ENCODE peak calls at places on chromosome 13, in five cellular contexts. One of them, this sample, is unnamed.

GRCh38 chr13:65597839-65598818 is 1632.0 kb downstream of the PCDH9 start:
- DNase-seq in IMR-90: peak; percentile 63
- DNase-seq in HFF-Myc: no peak
- DNase-seq in HTR-8/SVneo: no peak
- DNase-seq in aorta: no peak
- DNase-seq in this sample: no peak

GRCh38 chr13:65789815-65790214 is 1440.3 kb downstream of the PCDH9 start:
- DNase-seq in IMR-90: peak; percentile 59
- DNase-seq in HFF-Myc: no peak
- DNase-seq in HTR-8/SVneo: peak; percentile 1
- DNase-seq in aorta: no peak
- DNase-seq in this sample: no peak

GRCh38 chr13:100751826-100752225 is 77.2 kb upstream of the TMTC4 start:
- DNase-seq in IMR-90: no peak
- DNase-seq in HFF-Myc: no peak
- DNase-seq in HTR-8/SVneo: no peak
- DNase-seq in aorta: no peak
- DNase-seq in this sample: no peak

GRCh38 chr13:26946675-26947342 is 186.2 kb upstream of the GPR12 start:
- DNase-seq in IMR-90: peak; percentile 73
- DNase-seq in HFF-Myc: peak; percentile 14
- DNase-seq in HTR-8/SVneo: peak; percentile 57
- DNase-seq in aorta: no peak
- DNase-seq in this sample: no peak

GRCh38 chr13:73767747-73768315 is 366.4 kb downstream of the KLF12 start:
- DNase-seq in IMR-90: no peak
- DNase-seq in HFF-Myc: no peak
- DNase-seq in HTR-8/SVneo: no peak
- DNase-seq in aorta: no peak
- DNase-seq in this sample: no peak

GRCh38 chr13:34294483-34295129 is 476.7 kb downstream of the RFC3 start:
- DNase-seq in IMR-90: no peak
- DNase-seq in HFF-Myc: no peak
- DNase-seq in HTR-8/SVneo: no peak
- DNase-seq in aorta: no peak
- DNase-seq in this sample: no peak

GRCh38 chr13:87798536-87798935 is 127.4 kb downstream of the SLITRK5 start:
- DNase-seq in IMR-90: no peak
- DNase-seq in HFF-Myc: no peak
- DNase-seq in HTR-8/SVneo: no peak
- DNase-seq in aorta: no peak
- DNase-seq in this sample: no peak

GRCh38 chr13:111508164-111508870 is 187.9 kb downstream of the TEX29 start:
- DNase-seq in IMR-90: no peak
- DNase-seq in HFF-Myc: no peak
- DNase-seq in HTR-8/SVneo: no peak
- DNase-seq in aorta: no peak
- DNase-seq in this sample: no peak

GRCh38 chr13:110137677-110138008 is 169.3 kb downstream of the COL4A1 start:
- DNase-seq in IMR-90: no peak
- DNase-seq in HFF-Myc: no peak
- DNase-seq in HTR-8/SVneo: peak; percentile 55
- DNase-seq in aorta: no peak
- DNase-seq in this sample: no peak

GRCh38 chr13:110336681-110337080 is 29.6 kb downstream of the COL4A2 start:
- DNase-seq in IMR-90: peak; percentile 78
- DNase-seq in HFF-Myc: no peak
- DNase-seq in HTR-8/SVneo: no peak
- DNase-seq in aorta: no peak
- DNase-seq in this sample: no peak

This sample was measured in cortex of kidney.